ENCODE peak calls at places on chromosomes 12 and 14, in eight cellular contexts. Y is naive B cell, C is fibroblast of lung, A is Right ventricle myocardium inferior, F is right cardiac atrium, H is stromal cell of bone marrow, D is BJ, T is occipital lobe. V is an unnamed sample.

GRCh38 chr12:121812320-121812871 is 8.6 kb downstream of the SETD1B start:
- DNase-seq in Y (no peak), C (peak), A (peak), F (peak), H (no peak), D (no peak), T (peak), V (peak)

GRCh38 chr12:33566403-33566802 is 126.8 kb upstream of the SYT10 start:
- DNase-seq in Y (no peak), C (no peak), A (no peak), F (no peak), H (no peak), D (no peak), T (no peak), V (no peak)

GRCh38 chr12:101782544-101782855 is 43.2 kb upstream of the SYCP3 start:
- DNase-seq in Y (no peak), C (peak), A (no peak), F (no peak), H (no peak), D (no peak), T (no peak), V (peak)

GRCh38 chr12:57722716-57723629 is 15.6 kb downstream of the AGAP2 start:
- DNase-seq in Y (no peak), C (no peak), A (no peak), F (no peak), H (no peak), D (no peak), T (no peak), V (no peak)

GRCh38 chr12:79482323-79482722 is 208.4 kb downstream of the PAWR start:
- DNase-seq in Y (no peak), C (no peak), A (no peak), F (no peak), H (no peak), D (no peak), T (no peak), V (no peak)

GRCh38 chr14:75244121-75244520 is 34.5 kb upstream of the FOS start:
- DNase-seq in Y (no peak), C (no peak), A (no peak), F (no peak), H (no peak), D (no peak), T (no peak), V (no peak)

GRCh38 chr12:117497407-117497806 is 136.0 kb upstream of the NOS1 start:
- DNase-seq in Y (no peak), C (no peak), A (no peak), F (no peak), H (no peak), D (no peak), T (no peak), V (no peak)

GRCh38 chr14:54503476-54503875 is 6.2 kb upstream of the CGRRF1 start:
- DNase-seq in Y (no peak), C (peak), A (no peak), F (no peak), H (peak), D (no peak), T (no peak), V (peak)

GRCh38 chr12:13534645-13535398 is 338.3 kb downstream of the EMP1 start:
- DNase-seq in Y (peak), C (peak), A (peak), F (peak), H (peak), D (no peak), T (peak), V (peak)

GRCh38 chr12:124754949-124755800 is 108.5 kb downstream of the SCARB1 start:
- DNase-seq in Y (no peak), C (peak), A (peak), F (peak), H (no peak), D (peak), T (peak), V (peak)

GRCh38 chr12:45671254-45671653 is 58.3 kb upstream of the ARID2 start:
- DNase-seq in Y (no peak), C (peak), A (no peak), F (no peak), H (peak), D (peak), T (no peak), V (peak)

GRCh38 chr14:93033983-93034670 is 81.6 kb downstream of the ITPK1 start:
- DNase-seq in Y (peak), C (no peak), A (peak), F (no peak), H (no peak), D (no peak), T (peak), V (no peak)

GRCh38 chr12:2057041-2057792 is 4.4 kb downstream of the CACNA1C start:
- DNase-seq in Y (no peak), C (peak), A (no peak), F (peak), H (no peak), D (no peak), T (no peak), V (peak)

GRCh38 chr12:94829552-94829951 is 173.9 kb downstream of the NDUFA12 start:
- DNase-seq in Y (no peak), C (no peak), A (no peak), F (no peak), H (no peak), D (no peak), T (no peak), V (no peak)

GRCh38 chr14:56325251-56325839 is 207.1 kb downstream of the PELI2 start:
- DNase-seq in Y (no peak), C (peak), A (no peak), F (no peak), H (no peak), D (no peak), T (no peak), V (peak)

GRCh38 chr14:61452452-61452851 is 131.1 kb downstream of the PRKCH start:
- DNase-seq in Y (no peak), C (no peak), A (no peak), F (no peak), H (no peak), D (no peak), T (no peak), V (no peak)